ENCODE peak calls at places on chromosomes 3 and 15, in six cellular contexts. K is omental fat pad, V is psoas muscle, Q is fibroblast of mammary gland, A is foreskin fibroblast, R is GM12878. C is an unnamed sample.

GRCh38 chr15:57259511-57260143 is 116.7 kb upstream of the CGNL1 start:
- DNase-seq in K (no peak), V (no peak), Q (no peak), A (no peak), R (peak; percentile 13), C (no peak)

GRCh38 chr3:128112406-128112968 is 11.1 kb downstream of the RUVBL1 start:
- DNase-seq in K (no peak), V (no peak), Q (peak; percentile 94), A (peak; percentile 83), R (peak; percentile 25), C (peak; percentile 92)

GRCh38 chr15:70035719-70036077 is 62.0 kb downstream of the TLE3 start:
- DNase-seq in K (no peak), V (no peak), Q (no peak), A (no peak), R (peak; percentile 71), C (no peak)

GRCh38 chr15:40471105-40471777 is 457 bp downstream of the CHST14 start:
- DNase-seq in K (no peak), V (peak; percentile 62), Q (no peak), A (no peak), R (no peak), C (no peak)

GRCh38 chr3:183008799-183009198 is 28.5 kb upstream of the DCUN1D1 start:
- DNase-seq in K (no peak), V (no peak), Q (no peak), A (no peak), R (no peak), C (no peak)

GRCh38 chr3:171829841-171830559 is 13.1 kb upstream of the TMEM212 start:
- DNase-seq in K (no peak), V (peak; percentile 85), Q (peak; percentile 83), A (peak; percentile 79), R (no peak), C (peak; percentile 69)

GRCh38 chr3:7487763-7488162 is 626.8 kb downstream of the GRM7 start:
- DNase-seq in K (no peak), V (no peak), Q (no peak), A (no peak), R (no peak), C (no peak)

GRCh38 chr3:52121459-52121795 is 32.8 kb downstream of the POC1A start:
- DNase-seq in K (no peak), V (peak; percentile 62), Q (no peak), A (no peak), R (no peak), C (no peak)

GRCh38 chr3:168036654-168037419 is 58.9 kb downstream of the GOLIM4 start:
- DNase-seq in K (no peak), V (no peak), Q (no peak), A (no peak), R (no peak), C (no peak)

GRCh38 chr3:4245671-4246070 is 57.5 kb upstream of the SETMAR start:
- DNase-seq in K (no peak), V (no peak), Q (no peak), A (no peak), R (no peak), C (no peak)

GRCh38 chr3:121883507-121883906 is 10.7 kb upstream of the SLC15A2 start:
- DNase-seq in K (no peak), V (no peak), Q (peak; percentile 54), A (no peak), R (no peak), C (peak; percentile 5)

GRCh38 chr3:38153986-38154608 is 11.2 kb upstream of the OXSR1 start:
- DNase-seq in K (no peak), V (no peak), Q (peak; percentile 96), A (peak; percentile 87), R (no peak), C (peak; percentile 76)

GRCh38 chr3:60189304-60189703 is 1061.9 kb downstream of the FHIT start:
- DNase-seq in K (no peak), V (no peak), Q (no peak), A (no peak), R (no peak), C (no peak)

GRCh38 chr15:70539912-70540520 is 223.3 kb downstream of the UACA start:
- DNase-seq in K (no peak), V (no peak), Q (no peak), A (no peak), R (no peak), C (no peak)

GRCh38 chr3:129442486-129442885 is 2.5 kb downstream of the IFT122 start:
- DNase-seq in K (no peak), V (no peak), Q (no peak), A (no peak), R (no peak), C (no peak)

GRCh38 chr3:5162102-5162501 is 25.4 kb upstream of the EDEM1 start:
- DNase-seq in K (no peak), V (no peak), Q (peak; percentile 42), A (peak; percentile 35), R (no peak), C (peak; percentile 75)

GRCh38 chr3:53160335-53160659 is 712 bp upstream of the PRKCD start:
- DNase-seq in K (no peak), V (no peak), Q (no peak), A (no peak), R (no peak), C (no peak)

GRCh38 chr3:53157974-53158580 is 2.9 kb upstream of the PRKCD start:
- DNase-seq in K (no peak), V (no peak), Q (no peak), A (no peak), R (no peak), C (no peak)

GRCh38 chr3:53158700-53159414 is 2.2 kb upstream of the PRKCD start:
- DNase-seq in K (no peak), V (no peak), Q (no peak), A (no peak), R (no peak), C (no peak)

GRCh38 chr3:53160660-53161344 is at the start of gene PRKCD:
- DNase-seq in K (no peak), V (peak; percentile 93), Q (peak; percentile 85), A (peak; percentile 93), R (no peak), C (peak; percentile 84)

DNA sequence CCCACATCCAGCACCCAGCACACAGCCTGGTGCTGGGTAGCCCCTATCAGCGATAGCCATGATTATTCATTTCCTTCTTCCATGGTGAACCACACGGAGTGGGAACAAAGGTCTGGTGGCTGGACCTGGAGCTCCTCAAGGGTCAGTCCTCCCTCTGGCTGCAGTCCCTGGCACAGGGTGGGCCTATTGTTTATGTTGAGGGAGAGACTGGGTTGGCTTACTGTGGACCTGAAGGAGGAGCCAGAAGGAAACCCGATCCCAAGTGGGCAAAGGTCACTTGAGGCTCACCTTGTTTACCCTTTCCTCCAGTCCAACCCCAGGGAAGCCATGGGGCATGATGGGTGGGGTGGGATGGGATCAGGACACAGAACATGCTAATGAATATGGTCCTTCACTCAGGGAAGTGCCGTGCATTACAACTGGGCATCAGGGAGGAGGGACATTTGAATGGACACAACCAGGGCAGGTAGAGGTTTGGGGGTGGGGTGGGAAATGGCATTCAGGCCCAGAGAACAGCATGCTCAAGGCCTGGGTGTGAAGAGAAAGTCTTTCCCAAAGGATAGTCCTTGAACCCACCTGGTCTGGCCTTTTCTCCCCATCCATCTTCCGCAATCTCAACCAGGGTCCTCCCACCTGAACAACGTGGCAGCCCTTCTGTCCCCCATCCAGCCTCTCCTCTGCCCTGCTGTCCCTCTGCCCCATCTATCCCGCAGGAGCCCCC is 1.4 kb upstream of the PRKCD start:
- DNase-seq in K (no peak), V (no peak), Q (no peak), A (no peak), R (no peak), C (no peak)
- TF ChIP-seq CTCF in K (no peak), V (no peak), Q (no peak), A (no peak), R (no peak), C (no peak)

DNA sequence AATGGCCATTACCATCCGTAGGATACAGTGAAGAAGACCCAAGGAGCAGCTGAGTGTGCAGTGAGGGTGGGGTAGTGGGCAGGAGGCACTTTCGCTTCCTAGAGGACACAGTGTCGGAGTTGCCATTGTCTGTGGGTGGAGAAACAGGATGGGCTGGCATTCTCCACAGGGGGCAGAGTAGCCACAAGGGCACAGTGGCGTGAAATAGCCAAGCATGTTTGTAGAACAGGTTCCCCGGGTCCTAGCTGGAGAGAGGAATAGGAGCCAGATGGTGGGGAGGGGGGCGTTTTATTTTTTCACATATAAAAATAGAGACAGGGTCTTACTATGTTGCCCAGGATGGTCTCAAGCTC is 3.5 kb downstream of the SLC6A6 start:
- DNase-seq in K (no peak), V (no peak), Q (no peak), A (no peak), R (no peak), C (no peak)
- TF ChIP-seq CTCF in K (no peak), V (no peak), Q (no peak), A (no peak), R (no peak), C (peak; percentile 8)

GRCh38 chr3:67335813-67336212 is 318.6 kb downstream of the SUCLG2 start:
- DNase-seq in K (no peak), V (no peak), Q (no peak), A (no peak), R (no peak), C (no peak)
- TF ChIP-seq CTCF in K (no peak), V (no peak), Q (no peak), A (no peak), R (no peak), C (no peak)

DNA sequence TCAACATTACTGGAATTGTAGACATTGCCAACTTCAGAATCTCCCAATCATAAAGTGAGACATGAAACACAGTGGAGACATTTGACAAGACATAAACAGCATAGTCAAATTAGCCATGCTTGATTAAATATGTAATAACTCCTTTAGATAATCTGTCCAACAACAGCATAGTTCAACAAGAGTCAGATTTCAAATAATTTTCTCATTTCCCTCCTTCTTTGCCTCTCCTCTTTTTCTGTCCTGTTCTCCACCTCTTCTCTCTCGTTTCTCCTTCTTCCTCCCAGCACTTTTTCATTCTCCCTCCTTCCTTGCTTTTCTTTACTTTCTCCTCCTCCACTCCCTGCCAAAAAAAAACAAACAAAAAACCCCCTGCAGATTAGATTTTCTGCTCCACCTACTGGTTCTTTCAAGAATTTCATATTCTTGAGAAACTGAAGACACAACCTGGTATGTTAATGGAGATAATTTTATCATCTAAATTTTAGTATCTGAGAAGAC is 20.1 kb downstream of the CPOX start:
- DNase-seq in K (no peak), V (no peak), Q (peak; percentile 49), A (no peak), R (no peak), C (no peak)
- TF ChIP-seq CTCF in K (no peak), V (peak; percentile 18), Q (peak; percentile 56), A (peak; percentile 43), R (peak; percentile 53), C (peak; percentile 80)

GRCh38 chr3:141994856-141995255 is 118.4 kb downstream of the ATP1B3 start:
- DNase-seq in K (no peak), V (no peak), Q (no peak), A (no peak), R (no peak), C (no peak)

GRCh38 chr3:142000341-142000870 is 124.0 kb downstream of the ATP1B3 start:
- DNase-seq in K (no peak), V (no peak), Q (peak; percentile 8), A (no peak), R (no peak), C (no peak)

GRCh38 chr3:141996437-141996836 is 120.0 kb downstream of the ATP1B3 start:
- DNase-seq in K (no peak), V (no peak), Q (no peak), A (no peak), R (no peak), C (peak; percentile 12)

GRCh38 chr3:142003291-142003690 is 126.8 kb downstream of the ATP1B3 start:
- DNase-seq in K (no peak), V (no peak), Q (no peak), A (no peak), R (no peak), C (no peak)

GRCh38 chr3:141998674-141999290 is 122.3 kb downstream of the ATP1B3 start:
- DNase-seq in K (no peak), V (no peak), Q (peak; percentile 11), A (no peak), R (no peak), C (peak; percentile 22)
- TF ChIP-seq CTCF in K (no peak), V (peak; percentile 28), Q (peak; percentile 31), A (peak; percentile 24), R (no peak), C (peak; percentile 72)

C was measured in HFFc6.